ENCODE peak calls at places on chromosome 1, in seven cellular contexts. K is GM23248, Y is hepatocyte, J is PC-3, Z is HCT116, N is SK-N-SH, X is neural progenitor cell. E is an unnamed sample.

GRCh38 chr1:97906567-97907228 is 14.1 kb downstream of the DPYD start:
- DNase-seq in K (peak), Y (no peak), J (peak), Z (no peak), N (no peak), X (no peak), E (peak)

GRCh38 chr1:10530281-10530740 is 55.6 kb downstream of the PEX14 start:
- DNase-seq in K (no peak), Y (peak), J (no peak), Z (no peak), N (peak), X (peak), E (peak)

GRCh38 chr1:24416666-24417391 is 1.2 kb downstream of the NIPAL3 start:
- DNase-seq in K (peak), Y (peak), J (peak), Z (no peak), N (no peak), X (no peak), E (peak)

GRCh38 chr1:209106237-209106741 is 477.2 kb upstream of the CAMK1G start:
- DNase-seq in K (peak), Y (peak), J (peak), Z (no peak), N (peak), X (peak), E (peak)

GRCh38 chr1:55974714-55975441 is 604.5 kb downstream of the PLPP3 start:
- DNase-seq in K (peak), Y (no peak), J (peak), Z (no peak), N (no peak), X (no peak), E (no peak)

GRCh38 chr1:22502167-22502566 is 50.5 kb downstream of the ZBTB40 start:
- DNase-seq in K (no peak), Y (no peak), J (no peak), Z (no peak), N (no peak), X (no peak), E (no peak)

GRCh38 chr1:103854279-103854678 is 104.6 kb downstream of the AMY1C start:
- DNase-seq in K (no peak), Y (no peak), J (no peak), Z (no peak), N (no peak), X (no peak), E (no peak)

GRCh38 chr1:148315081-148315811 is 163.2 kb upstream of the NBPF11 start:
- DNase-seq in K (peak), Y (no peak), J (peak), Z (no peak), N (no peak), X (no peak), E (no peak)

GRCh38 chr1:15429701-15430149 is 8.5 kb upstream of the CTRC start:
- DNase-seq in K (peak), Y (no peak), J (peak), Z (no peak), N (peak), X (no peak), E (no peak)

GRCh38 chr1:5921129-5921528 is 71.1 kb downstream of the NPHP4 start:
- DNase-seq in K (no peak), Y (no peak), J (no peak), Z (no peak), N (no peak), X (no peak), E (no peak)

DNA sequence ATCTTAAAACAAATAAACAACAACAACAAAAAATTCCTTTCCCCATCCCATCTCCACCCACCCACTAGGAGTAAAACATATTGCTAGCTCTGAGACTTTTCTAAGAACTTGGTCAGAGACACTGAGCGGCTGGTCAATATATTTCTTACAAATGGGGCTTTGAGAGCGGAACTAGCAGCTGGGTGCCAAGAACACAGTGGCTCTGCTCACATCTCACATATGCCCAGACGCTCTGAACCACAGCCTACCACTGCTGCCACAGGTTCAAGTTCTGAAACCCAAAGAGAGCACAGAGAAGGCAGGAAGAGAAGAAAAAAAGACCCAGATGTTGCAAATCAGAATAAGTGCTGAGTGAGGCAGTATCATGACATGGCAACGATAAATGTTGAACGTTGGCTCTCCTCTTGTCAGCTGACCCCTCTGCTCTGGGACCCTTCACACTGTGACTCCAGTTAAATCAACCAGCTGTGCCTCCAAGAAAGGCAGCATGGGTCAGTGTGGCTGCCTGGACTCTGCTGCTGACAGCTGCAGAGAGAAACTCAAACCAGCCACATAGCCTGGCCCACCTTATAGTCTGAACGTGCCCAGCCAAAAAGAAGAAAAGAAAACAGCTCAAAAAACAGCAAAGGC is 26.4 kb downstream of the HIVEP3 start:
- DNase-seq in K (no peak), Y (no peak), J (no peak), Z (no peak), N (no peak), X (no peak), E (no peak)
- H3K4me2 ChIP-seq in K (peak), Y (no peak), J (no peak), Z (no peak), N (no peak), X (no peak), E (no peak)

GRCh38 chr1:8238141-8239038 is 79.5 kb upstream of the SLC45A1 start:
- DNase-seq in K (peak), Y (no peak), J (peak), Z (no peak), N (no peak), X (no peak), E (peak)
- TF ChIP-seq EZH2phosphoT487 in K (peak), Y (no peak), J (no peak), Z (no peak), N (no peak), X (no peak), E (no peak)

GRCh38 chr1:9128520-9129371 is at the start of gene GPR157:
- DNase-seq in K (peak), Y (peak), J (peak), Z (peak), N (peak), X (peak), E (peak)
- H3K4me3 ChIP-seq in K (peak), Y (peak), J (peak), Z (peak), N (peak), X (peak), E (peak)

GRCh38 chr1:230050973-230051735 is 15.9 kb upstream of the GALNT2 start:
- DNase-seq in K (no peak), Y (no peak), J (no peak), Z (no peak), N (no peak), X (no peak), E (no peak)
- H3K4me2 ChIP-seq in K (no peak), Y (no peak), J (no peak), Z (no peak), N (no peak), X (no peak), E (no peak)